ENCODE peak calls at places on chromosomes 1 and 21, in five cellular contexts. W is testis, V is cardiac muscle cell, A is fibroblast of lung, Q is heart left ventricle. O is an unnamed sample.
A peak's percentile ranks its signal among the peaks of the same experiment; 100 is the strongest.

GRCh38 chr1:115364044-115364775 is 26.2 kb upstream of the NGF start:
- DNase-seq in W (peak; percentile 19), V (no peak), A (peak; percentile 58), Q (no peak), O (peak; percentile 84)

GRCh38 chr1:45552309-45552708 is 1.7 kb downstream of the AKR1A1 start:
- DNase-seq in W (no peak), V (no peak), A (no peak), Q (no peak), O (no peak)

GRCh38 chr1:28123461-28123961 is 35.1 kb upstream of the EYA3 start:
- DNase-seq in W (peak; percentile 40), V (no peak), A (peak; percentile 44), Q (no peak), O (no peak)

GRCh38 chr1:9901148-9902059 is 8.7 kb downstream of the CTNNBIP1 start:
- DNase-seq in W (peak; percentile 46), V (peak; percentile 24), A (no peak), Q (peak; percentile 85), O (no peak)

GRCh38 chr1:101448018-101448417 is 211.2 kb downstream of the S1PR1 start:
- DNase-seq in W (no peak), V (no peak), A (no peak), Q (no peak), O (no peak)

GRCh38 chr1:50126962-50127715 is 18.4 kb downstream of the ELAVL4 start:
- DNase-seq in W (no peak), V (no peak), A (peak; percentile 1), Q (no peak), O (no peak)

GRCh38 chr1:76463278-76463677 is 388.7 kb downstream of the ST6GALNAC3 start:
- DNase-seq in W (peak; percentile 17), V (peak; percentile 23), A (no peak), Q (no peak), O (no peak)

GRCh38 chr1:8665824-8666223 is 151.6 kb downstream of the RERE start:
- DNase-seq in W (no peak), V (no peak), A (no peak), Q (no peak), O (no peak)

GRCh38 chr1:100152271-100152670 is 19.3 kb downstream of the TRMT13 start:
- DNase-seq in W (no peak), V (no peak), A (no peak), Q (no peak), O (no peak)

GRCh38 chr21:38797470-38797869 is 8.3 kb upstream of the ETS2 start:
- DNase-seq in W (no peak), V (peak; percentile 35), A (no peak), Q (no peak), O (no peak)

GRCh38 chr1:14946567-14947285 is 206.8 kb upstream of the TMEM51 start:
- DNase-seq in W (no peak), V (no peak), A (peak; percentile 74), Q (peak; percentile 62), O (no peak)

GRCh38 chr1:180428782-180429695 is 73.3 kb downstream of the ACBD6 start:
- DNase-seq in W (no peak), V (no peak), A (no peak), Q (no peak), O (no peak)

GRCh38 chr1:33219886-33220661 is 36.2 kb upstream of the ZNF362 start:
- DNase-seq in W (no peak), V (no peak), A (no peak), Q (no peak), O (no peak)

GRCh38 chr1:109812691-109813393 is 49.1 kb upstream of the EPS8L3 start:
- DNase-seq in W (no peak), V (no peak), A (no peak), Q (no peak), O (no peak)

GRCh38 chr1:15714438-15715136 is 21.5 kb upstream of the SLC25A34 start:
- DNase-seq in W (peak; percentile 55), V (peak; percentile 72), A (peak; percentile 96), Q (peak; percentile 75), O (peak; percentile 15)

GRCh38 chr1:50416150-50416527 is 7.1 kb downstream of the DMRTA2 start:
- DNase-seq in W (no peak), V (no peak), A (no peak), Q (no peak), O (no peak)

GRCh38 chr21:45617021-45617930 is 26.2 kb upstream of the PCBP3 start:
- DNase-seq in W (no peak), V (peak; percentile 38), A (no peak), Q (no peak), O (no peak)

GRCh38 chr21:45618846-45619485 is 24.6 kb upstream of the PCBP3 start:
- DNase-seq in W (no peak), V (no peak), A (no peak), Q (no peak), O (no peak)

GRCh38 chr21:45615145-45615711 is 28.3 kb upstream of the PCBP3 start:
- DNase-seq in W (no peak), V (no peak), A (no peak), Q (no peak), O (no peak)

GRCh38 chr21:45620201-45620600 is 23.3 kb upstream of the PCBP3 start:
- DNase-seq in W (no peak), V (no peak), A (no peak), Q (no peak), O (no peak)

GRCh38 chr21:45618287-45618686 is 25.2 kb upstream of the PCBP3 start:
- DNase-seq in W (no peak), V (no peak), A (peak; percentile 40), Q (no peak), O (no peak)
- H3K27me3 ChIP-seq in W (no peaks in the 10 kb centered on the region), V (no peaks in the 10 kb centered on the region), A (peaks cover 4% of the 10 kb centered on the region), Q (peaks cover 35% of the 10 kb centered on the region), O (peaks cover 10% of the 10 kb centered on the region)

GRCh38 chr1:90616395-90616794 is 100.7 kb downstream of the BARHL2 start:
- DNase-seq in W (peak; percentile 48), V (peak; percentile 28), A (no peak), Q (no peak), O (no peak)
- TF ChIP-seq CTCF in W (no peak), V (no peak), A (no peak), Q (no peak), O (no peak)

GRCh38 chr1:1071486-1072298 is 2.4 kb downstream of the RNF223 start:
- DNase-seq in W (no peak), V (no peak), A (no peak), Q (no peak), O (no peak)
- H3K27me3 ChIP-seq in W (no peaks in the 10 kb centered on the region), V (peaks cover 19% of the 10 kb centered on the region), A (peaks cover 3% of the 10 kb centered on the region), Q (peaks cover 51% of the 10 kb centered on the region), O (no peaks in the 10 kb centered on the region)

GRCh38 chr1:182484067-182484466 is 34.1 kb downstream of the RGSL1 start:
- DNase-seq in W (no peak), V (no peak), A (no peak), Q (no peak), O (no peak)

GRCh38 chr1:182485861-182486260 is 35.9 kb downstream of the RGSL1 start:
- DNase-seq in W (no peak), V (no peak), A (no peak), Q (no peak), O (no peak)

GRCh38 chr1:182488803-182489202 is 38.9 kb downstream of the RGSL1 start:
- DNase-seq in W (no peak), V (no peak), A (no peak), Q (no peak), O (no peak)

DNA sequence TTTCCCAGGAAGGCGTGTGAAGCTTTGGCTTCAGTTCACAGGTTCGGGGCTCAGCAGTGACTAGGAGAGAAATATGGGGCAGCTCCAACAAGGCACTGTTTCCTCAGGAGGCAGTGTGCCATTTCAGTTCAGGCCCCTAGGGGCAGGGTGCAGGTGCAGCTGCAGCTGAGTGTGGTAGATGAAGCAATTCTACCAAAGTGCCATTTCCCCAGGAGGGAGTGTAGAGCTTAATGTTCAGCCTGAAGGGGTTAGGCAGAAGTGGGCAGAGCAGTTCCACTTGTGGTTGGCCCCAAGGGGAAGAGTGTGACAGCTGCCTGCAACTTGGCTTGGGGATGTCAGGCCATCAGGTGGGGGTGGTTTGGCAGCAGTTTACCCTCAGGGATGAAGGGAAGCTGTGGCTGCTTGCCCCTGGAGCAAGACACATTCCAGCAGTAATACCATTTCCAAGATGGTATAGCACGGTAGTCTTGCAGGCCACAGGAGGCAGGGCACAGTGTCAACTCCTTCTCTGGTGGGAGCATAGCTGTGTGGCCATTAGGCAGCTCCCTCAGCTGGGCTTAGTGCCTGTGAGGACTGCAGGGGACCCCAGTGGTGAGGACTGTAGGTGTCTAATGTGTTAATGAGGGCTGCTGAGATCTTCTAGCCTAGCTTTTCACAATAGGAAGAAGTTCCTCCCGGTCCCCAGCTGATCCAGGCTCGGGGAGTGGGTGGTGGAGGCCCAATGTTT is 34.7 kb downstream of the RGSL1 start:
- DNase-seq in W (no peak), V (no peak), A (no peak), Q (no peak), O (no peak)
- TF ChIP-seq CTCF in W (no peak), V (no peak), A (no peak), Q (no peak), O (peak; percentile 11)

GRCh38 chr1:53943490-53944043 is 1.9 kb downstream of the IFT25 start:
- DNase-seq in W (no peak), V (no peak), A (no peak), Q (no peak), O (no peak)

GRCh38 chr1:53943090-53943489 is 2.4 kb downstream of the IFT25 start:
- DNase-seq in W (no peak), V (no peak), A (no peak), Q (no peak), O (no peak)

GRCh38 chr1:53944469-53945182 is 873 bp downstream of the IFT25 start:
- DNase-seq in W (peak; percentile 28), V (no peak), A (no peak), Q (no peak), O (no peak)

GRCh38 chr1:53945183-53945432 is 391 bp downstream of the IFT25 start:
- DNase-seq in W (no peak), V (no peak), A (no peak), Q (no peak), O (no peak)

GRCh38 chr1:53942149-53942957 is 3.1 kb downstream of the IFT25 start:
- DNase-seq in W (no peak), V (no peak), A (no peak), Q (no peak), O (no peak)
- H3K27me3 ChIP-seq in W (no peaks in the 10 kb centered on the region), V (no peaks in the 10 kb centered on the region), A (no peaks in the 10 kb centered on the region), Q (no peaks in the 10 kb centered on the region), O (no peaks in the 10 kb centered on the region)

GRCh38 chr1:70737125-70737524 is 310.5 kb downstream of the PTGER3 start:
- DNase-seq in W (no peak), V (no peak), A (no peak), Q (no peak), O (no peak)
- TF ChIP-seq CTCF in W (no peak), V (no peak), A (no peak), Q (no peak), O (no peak)

DNA sequence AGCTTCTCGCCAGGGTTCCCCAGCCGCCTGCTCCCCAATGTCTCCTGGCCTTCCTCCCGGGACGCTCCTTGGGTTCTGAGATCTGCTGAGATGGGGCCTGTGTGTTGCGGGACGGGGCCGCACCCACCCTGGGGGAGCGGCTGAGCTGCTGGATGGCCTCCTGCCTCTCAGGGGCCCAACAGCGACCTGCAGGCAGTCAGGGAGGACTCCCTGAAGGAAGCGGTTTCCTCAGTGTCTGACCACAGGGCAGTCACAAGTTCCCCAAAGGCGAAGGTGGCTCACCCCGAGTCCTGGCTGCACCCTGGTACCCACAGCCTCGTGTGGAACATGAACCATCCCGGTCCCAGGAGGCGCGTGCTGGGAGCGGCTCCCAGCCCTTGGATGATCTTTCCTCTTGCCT is 18.6 kb upstream of the PLCH2 start:
- DNase-seq in W (no peak), V (no peak), A (no peak), Q (no peak), O (no peak)
- H3K27me3 ChIP-seq in W (no peaks in the 10 kb centered on the region), V (no peaks in the 10 kb centered on the region), A (peaks cover 6% of the 10 kb centered on the region), Q (peaks cover 50% of the 10 kb centered on the region), O (peaks cover 4% of the 10 kb centered on the region)

GRCh38 chr1:67953301-67953700 is 97.1 kb downstream of the DIRAS3 start:
- DNase-seq in W (no peak), V (no peak), A (no peak), Q (no peak), O (no peak)
- TF ChIP-seq CTCF in W (no peak), V (no peak), A (no peak), Q (no peak), O (no peak)